ENCODE peak calls at places on chromosomes 6 and 20, in six cellular contexts. J is SJSA1; R is transverse colon; Z is CD4-positive, CD25-positive, alpha-beta regulatory T cell; Y is CD8-positive, alpha-beta memory T cell; L is right lobe of liver. T is an unnamed sample.

GRCh38 chr6:167750956-167751358 is 75.8 kb upstream of the AFDN start:
- DNase-seq in J (no peak), R (peak; percentile 84), Z (no peak), Y (no peak), L (peak; percentile 84), T (no peak)

GRCh38 chr6:1363729-1364572 is 25.4 kb upstream of the FOXF2 start:
- DNase-seq in J (peak; percentile 49), R (no peak), Z (no peak), Y (no peak), L (peak; percentile 42), T (no peak)

GRCh38 chr6:21728141-21728540 is 134.6 kb downstream of the SOX4 start:
- DNase-seq in J (no peak), R (no peak), Z (no peak), Y (no peak), L (no peak), T (no peak)

GRCh38 chr6:30939473-30939872 is 1.3 kb upstream of the MUCL3 start:
- DNase-seq in J (no peak), R (no peak), Z (no peak), Y (no peak), L (no peak), T (no peak)

GRCh38 chr20:61120595-61121515 is 131.2 kb upstream of the CDH4 start:
- DNase-seq in J (peak; percentile 58), R (no peak), Z (no peak), Y (peak; percentile 24), L (no peak), T (no peak)

GRCh38 chr6:155832596-155832995 is 377.0 kb upstream of the NOX3 start:
- DNase-seq in J (peak; percentile 66), R (no peak), Z (no peak), Y (no peak), L (no peak), T (no peak)

GRCh38 chr6:38143191-38144154 is 323.9 kb downstream of the ZFAND3 start:
- DNase-seq in J (no peak), R (no peak), Z (no peak), Y (no peak), L (no peak), T (no peak)

GRCh38 chr6:14079433-14079832 is 38.1 kb upstream of the CD83 start:
- DNase-seq in J (no peak), R (no peak), Z (no peak), Y (no peak), L (no peak), T (peak; percentile 73)

GRCh38 chr20:297925-298754 is 770 bp downstream of the ZCCHC3 start:
- DNase-seq in J (peak; percentile 73), R (peak; percentile 84), Z (peak; percentile 24), Y (peak; percentile 36), L (peak; percentile 73), T (peak; percentile 66)

GRCh38 chr6:139336488-139336887 is 38.0 kb downstream of the CITED2 start:
- DNase-seq in J (no peak), R (peak; percentile 26), Z (no peak), Y (no peak), L (peak; percentile 74), T (no peak)

GRCh38 chr6:97361286-97361685 is 78.3 kb upstream of the MMS22L start:
- DNase-seq in J (no peak), R (no peak), Z (no peak), Y (no peak), L (no peak), T (no peak)

GRCh38 chr6:106885659-106886058 is 88.9 kb downstream of the CD24 start:
- DNase-seq in J (no peak), R (no peak), Z (no peak), Y (no peak), L (no peak), T (no peak)

GRCh38 chr6:31401403-31401802 is 2.0 kb upstream of the MICA start:
- DNase-seq in J (peak; percentile 90), R (peak; percentile 75), Z (no peak), Y (no peak), L (no peak), T (peak; percentile 72)

GRCh38 chr6:70111737-70112136 is 191.1 kb downstream of the COL9A1 start:
- DNase-seq in J (no peak), R (no peak), Z (no peak), Y (no peak), L (no peak), T (no peak)

GRCh38 chr6:117558818-117559217 is 43.5 kb downstream of the GOPC start:
- DNase-seq in J (no peak), R (no peak), Z (no peak), Y (no peak), L (no peak), T (no peak)

GRCh38 chr6:16721977-16722376 is 39.3 kb downstream of the ATXN1 start:
- DNase-seq in J (no peak), R (no peak), Z (no peak), Y (no peak), L (no peak), T (no peak)

GRCh38 chr6:37134622-37135191 is 35.2 kb upstream of the PIM1 start:
- DNase-seq in J (peak; percentile 93), R (peak; percentile 74), Z (no peak), Y (no peak), L (peak; percentile 47), T (peak; percentile 68)

GRCh38 chr20:58603656-58604184 is 47.4 kb upstream of the STX16 start:
- DNase-seq in J (peak; percentile 69), R (no peak), Z (no peak), Y (no peak), L (no peak), T (no peak)

GRCh38 chr6:106103728-106104109 is 17.6 kb downstream of the PRDM1 start:
- DNase-seq in J (no peak), R (peak; percentile 57), Z (peak; percentile 45), Y (no peak), L (no peak), T (no peak)

GRCh38 chr6:137155830-137156229 is 17.6 kb downstream of the IL22RA2 start:
- DNase-seq in J (no peak), R (no peak), Z (no peak), Y (peak; percentile 19), L (no peak), T (no peak)

DNA sequence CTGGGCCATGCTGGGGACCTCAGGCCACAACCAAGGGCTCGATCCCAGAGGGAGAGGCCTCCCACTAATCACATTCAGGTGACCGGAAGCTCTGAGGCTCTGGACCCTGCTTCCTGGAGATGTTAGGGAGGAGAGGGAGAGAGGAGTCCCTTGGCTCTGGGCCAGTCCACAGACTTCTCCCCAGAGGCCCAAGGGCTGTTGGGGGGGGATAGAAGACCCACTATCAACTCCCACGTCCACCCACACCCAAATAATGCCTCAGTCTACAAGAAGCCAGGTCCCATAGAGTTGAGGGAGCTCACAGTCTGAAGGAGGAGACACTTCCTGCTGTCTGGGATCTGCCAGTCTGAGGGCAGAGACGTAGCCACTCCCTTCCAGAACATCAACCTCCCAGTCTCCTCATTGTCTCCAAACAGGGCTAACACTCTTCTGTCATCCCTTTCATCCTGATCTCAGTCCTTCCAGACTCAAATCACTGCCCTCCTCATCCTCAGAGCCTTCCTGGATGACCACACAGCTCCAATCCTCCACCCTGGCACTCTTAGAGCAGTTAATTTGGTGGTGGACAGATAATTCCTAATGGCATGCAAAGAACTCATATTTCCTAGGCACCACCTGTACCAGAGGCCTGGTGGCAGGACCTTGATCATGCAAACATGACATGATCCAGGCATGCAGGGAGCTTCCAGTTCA is 69.9 kb downstream of the MRPL14 start:
- DNase-seq in J (no peak), R (no peak), Z (no peak), Y (no peak), L (no peak), T (no peak)
- H3K4me1 ChIP-seq in J (peaks cover 73% of the 10 kb centered on the region), R (peaks cover 22% of the 10 kb centered on the region), Z (no peaks in the 10 kb centered on the region), Y (no peaks in the 10 kb centered on the region), L (peaks cover 6% of the 10 kb centered on the region), T (no peaks in the 10 kb centered on the region)

GRCh38 chr6:68317366-68317765 is 317.7 kb upstream of the ADGRB3 start:
- DNase-seq in J (no peak), R (no peak), Z (no peak), Y (no peak), L (no peak), T (no peak)

DNA sequence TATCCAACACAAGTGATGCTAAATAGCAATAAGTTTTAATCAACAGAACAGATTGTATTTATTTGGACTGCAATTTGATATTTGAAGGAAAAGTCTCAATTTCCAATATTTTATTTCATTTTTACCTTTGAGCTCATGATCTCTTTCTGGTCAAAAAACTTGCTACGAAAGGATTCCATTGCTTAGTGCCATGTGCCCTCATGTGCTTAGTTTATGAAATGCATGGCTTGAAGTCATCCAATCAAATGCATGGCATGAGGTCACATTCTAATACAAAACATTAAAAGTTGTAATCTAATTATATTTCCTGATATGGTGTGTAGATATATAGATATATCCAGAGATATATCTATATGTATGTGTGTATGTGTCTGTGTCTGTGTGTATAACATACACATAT is 321.2 kb upstream of the ADGRB3 start:
- DNase-seq in J (no peak), R (no peak), Z (no peak), Y (no peak), L (no peak), T (no peak)
- H3K4me1 ChIP-seq in J (no peaks in the 10 kb centered on the region), R (no peaks in the 10 kb centered on the region), Z (no peaks in the 10 kb centered on the region), Y (no peaks in the 10 kb centered on the region), L (no peaks in the 10 kb centered on the region), T (no peaks in the 10 kb centered on the region)

GRCh38 chr20:50655325-50655880 is 35.9 kb downstream of the RIPOR3 start:
- DNase-seq in J (no peak), R (peak; percentile 58), Z (no peak), Y (no peak), L (peak; percentile 71), T (peak; percentile 83)

GRCh38 chr20:50659975-50660670 is 31.2 kb downstream of the RIPOR3 start:
- DNase-seq in J (no peak), R (no peak), Z (no peak), Y (no peak), L (no peak), T (no peak)

GRCh38 chr20:50654899-50655298 is 36.4 kb downstream of the RIPOR3 start:
- DNase-seq in J (no peak), R (no peak), Z (no peak), Y (no peak), L (no peak), T (no peak)

GRCh38 chr20:50663095-50663821 is 28.1 kb downstream of the RIPOR3 start:
- DNase-seq in J (no peak), R (no peak), Z (no peak), Y (no peak), L (peak; percentile 39), T (no peak)

DNA sequence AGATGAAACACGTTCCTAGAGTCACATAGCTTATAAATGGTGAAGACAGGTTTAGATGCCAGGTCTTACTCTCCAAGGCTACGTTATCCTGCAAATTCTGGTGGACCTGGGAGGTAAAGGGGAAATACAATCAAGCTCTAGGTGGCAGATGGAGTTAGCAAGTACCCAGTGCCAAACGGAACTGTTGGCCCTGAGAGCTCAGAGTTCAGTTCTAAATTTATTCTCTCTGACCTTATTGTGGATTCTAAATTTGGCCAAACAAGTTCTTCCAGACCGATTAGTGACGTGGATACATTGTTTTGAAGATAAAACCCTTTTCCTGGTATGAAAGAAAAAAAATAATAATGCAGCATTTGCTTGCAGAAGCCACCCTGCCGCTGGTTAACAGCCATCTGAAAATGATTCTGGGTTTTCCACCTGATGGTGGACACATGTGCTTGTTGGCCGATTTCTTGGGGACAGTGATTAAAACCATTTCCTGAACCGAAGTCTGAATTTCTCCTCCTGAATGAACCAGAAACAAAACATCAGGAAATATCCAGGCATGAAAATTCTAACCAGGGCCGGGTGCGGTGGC is 32.5 kb downstream of the RIPOR3 start:
- DNase-seq in J (no peak), R (no peak), Z (no peak), Y (no peak), L (no peak), T (no peak)
- H3K4me1 ChIP-seq in J (peaks cover 33% of the 10 kb centered on the region), R (peaks cover 41% of the 10 kb centered on the region), Z (no peaks in the 10 kb centered on the region), Y (no peaks in the 10 kb centered on the region), L (peaks cover 75% of the 10 kb centered on the region), T (peaks cover 72% of the 10 kb centered on the region)

GRCh38 chr6:135277422-135277821 is 96.3 kb downstream of the MYB start:
- DNase-seq in J (no peak), R (no peak), Z (no peak), Y (no peak), L (no peak), T (no peak)
- H3K4me1 ChIP-seq in J (no peaks in the 10 kb centered on the region), R (peaks cover 11% of the 10 kb centered on the region), Z (no peaks in the 10 kb centered on the region), Y (no peaks in the 10 kb centered on the region), L (no peaks in the 10 kb centered on the region), T (no peaks in the 10 kb centered on the region)

T was measured in right atrium auricular region.